ENCODE peak calls at places on chromosomes 13 and 19, in seven cellular contexts. Y, H, Q, A, X, O and W are unnamed samples.

GRCh38 chr19:3250675-3251074 is 26.2 kb downstream of the CELF5 start:
- DNase-seq in A (no peak), Y (peak), Q (no peak), H (no peak), X (no peak), O (peak), W (peak)

GRCh38 chr19:3479177-3479818 is 1.0 kb downstream of the SMIM24 start:
- DNase-seq in A (no peak), H (no peak), Y (peak), Q (peak), X (no peak), O (no peak), W (peak)

GRCh38 chr13:27745301-27745700 is 47.0 kb upstream of the GSX1 start:
- DNase-seq in O (no peak), H (no peak), A (no peak), Y (no peak), Q (no peak), X (no peak), W (no peak)

GRCh38 chr13:113553541-113554332 is 30.8 kb upstream of the TFDP1 start:
- DNase-seq in H (no peak), Q (no peak), X (no peak), Y (no peak), O (no peak), A (peak), W (no peak)

GRCh38 chr13:46721054-46721453 is 75.9 kb downstream of the ESD start:
- DNase-seq in O (peak), A (no peak), X (no peak), H (peak), Y (peak), Q (peak), W (peak)

GRCh38 chr13:34070006-34070405 is 252.1 kb downstream of the RFC3 start:
- DNase-seq in A (no peak), Q (no peak), Y (no peak), H (no peak), O (peak), X (no peak), W (peak)

GRCh38 chr13:66532146-66532545 is 698.0 kb downstream of the PCDH9 start:
- DNase-seq in Q (no peak), A (no peak), O (peak), X (no peak), Y (no peak), H (no peak), W (peak)

GRCh38 chr13:71408416-71408815 is 458.6 kb downstream of the DACH1 start:
- DNase-seq in O (no peak), A (no peak), Q (no peak), X (no peak), Y (no peak), H (no peak), W (no peak)

GRCh38 chr19:19214892-19215291 is 3.1 kb downstream of the NCAN start:
- DNase-seq in A (no peak), Y (no peak), Q (no peak), H (peak), X (no peak), O (peak), W (peak)